ENCODE peak calls at places on chromosomes 7 and 10, in six cellular contexts. C, J, L, S, U and X are unnamed samples.

GRCh38 chr7:95608344-95609173 is 12.2 kb upstream of the PDK4 start:
- DNase-seq in L (no peak), J (peak; percentile 64), U (peak; percentile 70), C (peak; percentile 31), S (peak; percentile 86), X (peak; percentile 33)

GRCh38 chr10:14723052-14723689 is 51.5 kb downstream of the FAM107B start:
- DNase-seq in C (no peak), L (no peak), U (no peak), J (no peak), S (no peak), X (no peak)

GRCh38 chr10:63240807-63241206 is 107.7 kb downstream of the NRBF2 start:
- DNase-seq in C (no peak), L (no peak), S (no peak), J (no peak), U (no peak), X (no peak)

GRCh38 chr7:118218413-118219156 is 5.9 kb upstream of the ANKRD7 start:
- DNase-seq in S (no peak), J (no peak), U (no peak), C (no peak), L (no peak), X (no peak)

GRCh38 chr10:86876748-86877147 is 80.7 kb downstream of the MMRN2 start:
- DNase-seq in J (no peak), S (no peak), L (no peak), U (no peak), C (no peak), X (no peak)

GRCh38 chr10:11805792-11806191 is 17.4 kb upstream of the PROSER2 start:
- DNase-seq in S (no peak), J (no peak), C (no peak), L (no peak), U (no peak), X (no peak)

GRCh38 chr7:24812313-24812945 is 55.2 kb upstream of the GSDME start:
- DNase-seq in J (no peak), C (peak; percentile 24), U (peak; percentile 53), L (no peak), S (peak; percentile 72), X (no peak)

GRCh38 chr7:116408166-116408565 is 91.4 kb upstream of the CAV2 start:
- DNase-seq in C (no peak), S (no peak), L (no peak), U (no peak), J (no peak), X (no peak)

GRCh38 chr10:110822708-110823291 is 48.9 kb upstream of the PDCD4 start:
- DNase-seq in L (no peak), J (no peak), U (peak; percentile 24), C (peak; percentile 25), S (peak; percentile 36), X (peak; percentile 89)

GRCh38 chr7:140084972-140085371 is 22.2 kb upstream of the PARP12 start:
- DNase-seq in U (no peak), S (no peak), J (no peak), C (no peak), L (no peak), X (no peak)

GRCh38 chr10:113585949-113586348 is 33.1 kb downstream of the HABP2 start:
- DNase-seq in C (no peak), J (no peak), L (no peak), S (no peak), U (no peak), X (no peak)

GRCh38 chr7:40001649-40002048 is 51.6 kb downstream of the CDK13 start:
- DNase-seq in S (no peak), J (no peak), U (no peak), C (no peak), L (no peak), X (no peak)

GRCh38 chr10:1752153-1752552 is 14.8 kb upstream of the ADARB2 start:
- DNase-seq in J (no peak), C (no peak), U (no peak), L (no peak), S (no peak), X (no peak)